ENCODE peak calls at places on chromosomes 13 and 19, in nine cellular contexts. E is endodermal cell, C is upper lobe of right lung, I is heart left ventricle, D is colonic mucosa, R is mammary epithelial cell, O is body of pancreas, M is tibial artery, F is gastrocnemius medialis. X is an unnamed sample. For H3K9me3, the result is how much of the 10 kb centered on the place peaks cover.

GRCh38 chr13:101986316-101986715 is 415.5 kb downstream of the FGF14 start:
- DNase-seq in E (no peak), C (no peak), I (no peak), D (no peak), R (no peak), O (no peak), M (no peak), F (no peak), X (no peak)

GRCh38 chr19:36771275-36772231 is 1.1 kb downstream of the ZNF850 start:
- DNase-seq in E (peak), C (no peak), I (peak), D (peak), R (peak), O (peak), M (peak), F (no peak), X (peak)

GRCh38 chr19:11174336-11174735 is 18.8 kb upstream of the SPC24 start:
- DNase-seq in E (no peak), C (no peak), I (no peak), D (no peak), R (no peak), O (no peak), M (no peak), F (no peak), X (no peak)

GRCh38 chr13:102700088-102701031 is 5.5 kb upstream of the METTL21C start:
- DNase-seq in E (no peak), C (no peak), I (no peak), D (no peak), R (no peak), O (no peak), M (no peak), F (peak), X (no peak)

GRCh38 chr19:54373781-54374266 is 9.1 kb upstream of the LAIR1 start:
- DNase-seq in E (no peak), C (no peak), I (peak), D (no peak), R (no peak), O (no peak), M (no peak), F (no peak), X (no peak)

GRCh38 chr19:11281336-11282049 is 14.5 kb upstream of the TSPAN16 start:
- DNase-seq in E (no peak), C (no peak), I (no peak), D (no peak), R (peak), O (no peak), M (no peak), F (no peak), X (no peak)

GRCh38 chr19:47511128-47511517 is 3.7 kb downstream of the NAPA start:
- DNase-seq in E (no peak), C (no peak), I (peak), D (no peak), R (no peak), O (peak), M (no peak), F (no peak), X (no peak)

GRCh38 chr13:63389756-63390155 is 1974.1 kb upstream of the PCDH20 start:
- DNase-seq in E (no peak), C (no peak), I (no peak), D (no peak), R (no peak), O (no peak), M (no peak), F (no peak), X (no peak)

GRCh38 chr13:56515441-56515840 is 625.3 kb upstream of the PRR20A start:
- DNase-seq in E (no peak), C (no peak), I (no peak), D (no peak), R (peak), O (no peak), M (no peak), F (no peak), X (no peak)

GRCh38 chr13:75723927-75724326 is 87.8 kb downstream of the LMO7 start:
- DNase-seq in E (no peak), C (no peak), I (no peak), D (no peak), R (no peak), O (no peak), M (no peak), F (no peak), X (no peak)

GRCh38 chr13:79246575-79246949 is 159.5 kb downstream of the RBM26 start:
- DNase-seq in E (no peak), C (no peak), I (no peak), D (no peak), R (no peak), O (no peak), M (no peak), F (no peak), X (no peak)

GRCh38 chr13:84192125-84192524 is 309.9 kb upstream of the SLITRK1 start:
- DNase-seq in E (no peak), C (no peak), I (no peak), D (no peak), R (peak), O (no peak), M (no peak), F (no peak), X (no peak)

GRCh38 chr19:6925801-6926751 is 38.7 kb downstream of the ADGRE1 start:
- DNase-seq in E (peak), C (no peak), I (no peak), D (no peak), R (peak), O (no peak), M (no peak), F (no peak), X (no peak)

GRCh38 chr19:10471909-10472308 is 31.2 kb downstream of the KEAP1 start:
- DNase-seq in E (no peak), C (no peak), I (no peak), D (no peak), R (peak), O (no peak), M (no peak), F (no peak), X (no peak)

GRCh38 chr19:30158067-30158892 is 213.9 kb upstream of the ZNF536 start:
- DNase-seq in E (no peak), C (no peak), I (no peak), D (no peak), R (no peak), O (no peak), M (no peak), F (no peak), X (no peak)

GRCh38 chr19:9070066-9070465 is 16.8 kb upstream of the OR1M1 start:
- DNase-seq in E (peak), C (no peak), I (no peak), D (no peak), R (no peak), O (no peak), M (no peak), F (no peak), X (no peak)

GRCh38 chr19:56671613-56671994 is at the start of gene ZNF835:
- DNase-seq in E (peak), C (peak), I (peak), D (peak), R (no peak), O (peak), M (peak), F (peak), X (peak)

GRCh38 chr19:21127898-21128297 is 13.9 kb upstream of the ZNF431 start:
- DNase-seq in E (no peak), C (no peak), I (no peak), D (no peak), R (no peak), O (no peak), M (no peak), F (no peak), X (no peak)

GRCh38 chr13:98975822-98976261 is 2.0 kb downstream of the DOCK9 start:
- DNase-seq in E (peak), C (no peak), I (no peak), D (no peak), R (no peak), O (no peak), M (no peak), F (no peak), X (no peak)

GRCh38 chr19:43956827-43957226 is 5.8 kb downstream of the ZNF221 start:
- DNase-seq in E (no peak), C (no peak), I (no peak), D (no peak), R (no peak), O (no peak), M (no peak), F (no peak), X (no peak)

GRCh38 chr13:32257649-32258048 is 57.5 kb downstream of the ZAR1L start:
- DNase-seq in E (no peak), C (no peak), I (no peak), D (no peak), R (no peak), O (no peak), M (no peak), F (no peak), X (no peak)

GRCh38 chr13:110382830-110383229 is 75.7 kb downstream of the COL4A2 start:
- DNase-seq in E (no peak), C (no peak), I (no peak), D (no peak), R (no peak), O (no peak), M (no peak), F (no peak), X (no peak)

GRCh38 chr19:5850743-5851293 is 431 bp downstream of the FUT3 start:
- DNase-seq in E (no peak), C (peak), I (no peak), D (peak), R (peak), O (peak), M (no peak), F (no peak), X (no peak)

GRCh38 chr13:45464141-45464686 is 525 bp upstream of the COG3 start:
- DNase-seq in E (no peak), C (no peak), I (no peak), D (peak), R (no peak), O (peak), M (no peak), F (no peak), X (no peak)

GRCh38 chr19:53881482-53882390 is at the start of gene PRKCG:
- DNase-seq in E (peak), C (peak), I (no peak), D (peak), R (peak), O (peak), M (no peak), F (no peak), X (no peak)

GRCh38 chr13:44667950-44668349 is 91.8 kb upstream of the TSC22D1 start:
- DNase-seq in E (no peak), C (no peak), I (no peak), D (no peak), R (no peak), O (no peak), M (no peak), F (no peak), X (no peak)

GRCh38 chr13:94595006-94595942 is 678 bp downstream of the TGDS start:
- DNase-seq in E (peak), C (no peak), I (no peak), D (peak), R (peak), O (peak), M (no peak), F (no peak), X (no peak)

GRCh38 chr13:87622921-87623320 is 48.2 kb upstream of the SLITRK5 start:
- DNase-seq in E (no peak), C (no peak), I (no peak), D (no peak), R (no peak), O (no peak), M (no peak), F (no peak), X (no peak)

GRCh38 chr19:57992841-57993240 is 9.8 kb downstream of the ZNF606 start:
- DNase-seq in E (no peak), C (no peak), I (no peak), D (no peak), R (no peak), O (no peak), M (no peak), F (no peak), X (no peak)
- H3K9me3 ChIP-seq in E (half or more), C (half or more), I (half or more), D (under half), R (under half), O (under half), M (half or more), F (under half), X (half or more)

DNA sequence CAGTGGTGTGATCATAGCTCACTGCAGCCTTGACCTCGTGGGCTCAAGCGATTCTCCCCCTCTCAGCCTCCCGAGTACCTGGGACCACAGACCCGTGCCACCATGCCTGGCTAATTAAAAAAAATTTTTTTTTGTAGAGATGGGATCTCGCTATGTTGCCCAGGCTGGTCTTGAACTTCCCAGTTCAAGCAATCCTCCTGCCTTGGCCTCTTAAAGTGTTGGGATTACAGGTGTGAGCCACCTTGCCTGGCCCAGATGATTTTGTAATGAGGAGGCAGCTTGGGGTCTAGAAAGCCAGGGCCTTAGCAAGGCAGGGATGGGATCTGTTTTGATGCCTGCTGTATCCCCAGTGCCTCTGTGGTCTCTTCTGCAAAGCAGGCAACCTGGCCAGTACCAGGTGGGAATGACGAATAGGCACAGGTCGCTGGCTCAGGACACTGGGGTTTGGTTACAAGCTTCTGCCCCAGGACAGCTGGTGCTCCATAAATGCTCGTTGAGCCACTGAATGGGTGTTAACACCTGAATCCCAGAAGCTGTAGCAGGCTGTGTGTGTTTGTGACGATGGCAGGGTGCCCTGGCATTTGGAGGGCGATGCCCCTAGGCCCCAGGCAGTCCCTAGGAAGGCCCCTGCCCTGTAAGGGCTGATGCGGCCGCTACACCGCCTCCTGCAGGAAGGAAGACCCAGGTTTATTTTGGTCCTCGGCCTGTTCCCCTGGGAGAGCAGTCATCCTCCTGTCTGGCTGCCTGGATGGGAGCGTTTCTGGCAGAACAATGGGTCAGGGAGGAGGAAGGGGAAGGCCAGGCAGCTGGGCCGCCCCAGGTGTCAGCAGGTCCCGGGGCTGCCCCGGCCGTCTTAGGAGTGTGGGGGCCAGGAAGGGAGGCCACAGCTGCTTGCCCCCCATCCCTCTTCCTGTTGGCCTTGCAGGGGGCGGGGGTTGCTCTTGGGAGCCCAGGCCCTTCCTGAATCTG is 8.6 kb downstream of the TNFAIP8L1 start:
- DNase-seq in E (peak), C (no peak), I (peak), D (no peak), R (no peak), O (no peak), M (no peak), F (peak), X (no peak)
- TF ChIP-seq CTCF in E (peak), C (no peak), I (peak), D (no peak), R (no peak), O (no peak), M (no peak), F (no peak), X (no peak)

GRCh38 chr19:14674764-14675163 is at the start of gene ADGRE3:
- DNase-seq in E (no peak), C (no peak), I (no peak), D (no peak), R (no peak), O (no peak), M (no peak), F (no peak), X (no peak)
- H3K9me3 ChIP-seq in E (under half), C (under half), I (under half), D (under half), R (under half), O (under half), M (under half), F (under half), X (under half)

DNA sequence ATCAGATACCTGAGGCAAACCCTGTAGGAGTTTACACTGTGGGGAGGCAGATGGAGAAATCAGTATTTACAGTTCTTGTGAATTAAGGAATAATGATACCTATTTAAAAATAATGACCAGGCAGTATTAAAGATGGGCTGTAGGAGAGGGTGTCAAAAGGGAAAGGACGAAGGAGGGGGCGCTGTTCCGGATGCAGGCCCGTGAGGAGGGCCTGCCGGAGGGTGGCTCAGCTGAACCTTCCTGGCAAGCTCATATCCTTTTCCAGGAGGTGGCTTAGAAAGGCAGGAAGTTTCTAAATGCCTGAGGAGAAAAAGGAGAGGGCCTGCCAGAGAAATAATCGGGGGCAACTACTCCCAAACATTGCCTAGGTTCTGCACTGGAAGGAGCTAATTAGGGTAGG is 46.6 kb downstream of the MBNL2 start:
- DNase-seq in E (peak), C (no peak), I (no peak), D (no peak), R (no peak), O (no peak), M (no peak), F (no peak), X (no peak)
- TF ChIP-seq CTCF in E (peak), C (no peak), I (no peak), D (no peak), R (peak), O (no peak), M (no peak), F (no peak), X (no peak)

GRCh38 chr19:58274771-58275199 is 4.0 kb upstream of the ZNF8 start:
- DNase-seq in E (no peak), C (no peak), I (no peak), D (peak), R (peak), O (no peak), M (no peak), F (no peak), X (no peak)
- H3K9me3 ChIP-seq in E (under half), C (half or more), I (half or more), D (under half), R (under half), O (under half), M (half or more), F (under half), X (half or more)

GRCh38 chr19:351976-352625 is 7.5 kb upstream of the MIER2 start:
- DNase-seq in E (peak), C (peak), I (no peak), D (no peak), R (no peak), O (no peak), M (no peak), F (no peak), X (no peak)

GRCh38 chr19:344625-345319 is at the start of gene MIER2:
- DNase-seq in E (peak), C (peak), I (peak), D (peak), R (peak), O (peak), M (peak), F (peak), X (peak)

GRCh38 chr19:343941-344624 is 513 bp downstream of the MIER2 start:
- DNase-seq in E (peak), C (no peak), I (no peak), D (no peak), R (no peak), O (peak), M (no peak), F (no peak), X (no peak)

GRCh38 chr19:345320-345879 is 804 bp upstream of the MIER2 start:
- DNase-seq in E (no peak), C (no peak), I (no peak), D (no peak), R (no peak), O (no peak), M (no peak), F (no peak), X (no peak)

GRCh38 chr19:347946-348861 is 3.6 kb upstream of the MIER2 start:
- DNase-seq in E (peak), C (no peak), I (no peak), D (no peak), R (no peak), O (no peak), M (no peak), F (no peak), X (no peak)
- TF ChIP-seq CTCF in E (peak), C (no peak), I (no peak), D (no peak), R (no peak), O (no peak), M (no peak), F (no peak), X (no peak)